ENCODE peak calls at places on chromosome 5, in six cellular contexts. P, U, N, C, V and D are unnamed samples. For H3K9me3, the result is how much of the 10 kb centered on the place peaks cover.

GRCh38 chr5:173509060-173509459 is 107.4 kb downstream of the BOD1 start:
- DNase-seq in U (no peak), N (no peak), V (no peak), C (no peak), P (no peak), D (no peak)

GRCh38 chr5:151298063-151298462 is 5.5 kb downstream of the SLC36A3 start:
- DNase-seq in U (peak), C (peak), N (peak), V (peak), P (no peak), D (peak)

GRCh38 chr5:79613571-79613970 is 1.3 kb downstream of the TENT2 start:
- DNase-seq in P (no peak), V (no peak), N (no peak), C (no peak), U (no peak), D (no peak)

GRCh38 chr5:168471785-168472184 is 14.5 kb upstream of the RARS1 start:
- DNase-seq in P (no peak), N (no peak), U (no peak), V (no peak), C (no peak), D (no peak)

GRCh38 chr5:54329731-54330709 is 19.6 kb upstream of the ARL15 start:
- DNase-seq in V (no peak), C (no peak), U (peak), N (no peak), P (no peak), D (no peak)

GRCh38 chr5:98470747-98471146 is 302.7 kb upstream of the RGMB start:
- DNase-seq in N (no peak), P (no peak), C (no peak), U (no peak), V (no peak), D (no peak)

GRCh38 chr5:112070022-112070421 is 313.0 kb upstream of the NREP start:
- DNase-seq in N (peak), U (no peak), C (no peak), P (no peak), V (no peak), D (no peak)

GRCh38 chr5:150538007-150538917 is 30.3 kb downstream of the NDST1 start:
- DNase-seq in P (no peak), C (no peak), N (no peak), U (peak), V (no peak), D (no peak)

GRCh38 chr5:132540764-132541163 is 2.6 kb downstream of the IL5 start:
- DNase-seq in C (no peak), V (no peak), U (no peak), P (no peak), N (no peak), D (no peak)

GRCh38 chr5:63050916-63051315 is 472.3 kb downstream of the LRRC70 start:
- DNase-seq in C (no peak), V (no peak), P (no peak), N (no peak), U (no peak), D (no peak)

GRCh38 chr5:79513519-79514390 is at the start of gene HOMER1:
- DNase-seq in V (peak), N (peak), C (peak), P (peak), U (peak), D (peak)

GRCh38 chr5:33379757-33380156 is 61.0 kb upstream of the TARS1 start:
- DNase-seq in V (no peak), N (peak), C (no peak), U (peak), P (no peak), D (peak)

GRCh38 chr5:36744678-36745659 is 131.6 kb upstream of the NIPBL start:
- DNase-seq in V (peak), C (peak), U (peak), N (peak), P (peak), D (peak)

GRCh38 chr5:14723648-14724231 is 59.2 kb downstream of the OTULIN start:
- DNase-seq in P (no peak), U (peak), N (no peak), C (no peak), V (no peak), D (no peak)

GRCh38 chr5:171630047-171630669 is 155.5 kb upstream of the SMIM23 start:
- DNase-seq in C (no peak), V (no peak), U (peak), N (peak), P (no peak), D (peak)

GRCh38 chr5:149995385-149996085 is 4.9 kb downstream of the TIGD6 start:
- DNase-seq in P (no peak), N (no peak), V (no peak), U (no peak), C (no peak), D (no peak)

GRCh38 chr5:110321117-110321516 is 405.4 kb downstream of the TMEM232 start:
- DNase-seq in U (no peak), N (no peak), V (no peak), C (no peak), P (no peak), D (no peak)

GRCh38 chr5:74626386-74627222 is 13.9 kb downstream of the ENC1 start:
- DNase-seq in U (no peak), C (no peak), V (no peak), P (no peak), N (no peak), D (peak)

GRCh38 chr5:128082551-128083032 is 974 bp upstream of the SLC12A2 start:
- DNase-seq in N (no peak), V (no peak), P (peak), U (no peak), C (no peak), D (no peak)

GRCh38 chr5:114055318-114055788 is 306.5 kb upstream of the KCNN2 start:
- DNase-seq in C (no peak), N (peak), P (no peak), V (no peak), U (no peak), D (peak)

GRCh38 chr5:98787131-98787719 is 13.8 kb downstream of the RGMB start:
- DNase-seq in V (no peak), N (no peak), P (no peak), C (no peak), U (no peak), D (no peak)

GRCh38 chr5:180424094-180424493 is 70.1 kb upstream of the CNOT6 start:
- DNase-seq in U (no peak), N (no peak), V (no peak), P (no peak), C (no peak), D (no peak)

GRCh38 chr5:175230299-175230698 is 213.7 kb downstream of the DRD1 start:
- DNase-seq in V (no peak), C (no peak), N (no peak), U (no peak), P (no peak), D (no peak)

GRCh38 chr5:154478224-154478565 is at the start of gene HAND1:
- DNase-seq in V (no peak), P (no peak), U (no peak), C (peak), N (peak), D (peak)

GRCh38 chr5:38387161-38387560 is 128.8 kb downstream of the EGFLAM start:
- DNase-seq in C (no peak), V (no peak), U (no peak), N (no peak), P (no peak), D (no peak)

GRCh38 chr5:72015103-72015548 is 92.1 kb upstream of the MAP1B start:
- DNase-seq in V (no peak), P (no peak), C (peak), U (peak), N (no peak), D (no peak)

GRCh38 chr5:146340260-146341081 is 1.8 kb downstream of the POU4F3 start:
- DNase-seq in V (no peak), U (peak), N (peak), P (no peak), C (peak), D (no peak)

GRCh38 chr5:80964491-80964890 is 4.3 kb downstream of the RASGRF2 start:
- DNase-seq in N (no peak), C (peak), P (no peak), U (no peak), V (no peak), D (no peak)

GRCh38 chr5:107223066-107223465 is 447.7 kb downstream of the EFNA5 start:
- DNase-seq in V (no peak), C (no peak), U (peak), N (no peak), P (no peak), D (no peak)

GRCh38 chr5:40841068-40841805 is at the start of gene CARD6:
- DNase-seq in C (no peak), U (no peak), P (no peak), V (no peak), N (no peak), D (no peak)

GRCh38 chr5:102341918-102342317 is 45.8 kb upstream of the SLCO4C1 start:
- DNase-seq in C (no peak), N (peak), V (no peak), P (no peak), U (no peak), D (peak)

GRCh38 chr5:175520321-175520720 is 42.0 kb downstream of the SFXN1 start:
- DNase-seq in C (no peak), V (no peak), N (no peak), U (no peak), P (peak), D (no peak)

GRCh38 chr5:173922527-173922926 is 34.4 kb downstream of the CPEB4 start:
- DNase-seq in P (no peak), C (no peak), U (no peak), V (no peak), N (no peak), D (no peak)

GRCh38 chr5:113343343-113343742 is 91.4 kb downstream of the TSSK1B start:
- DNase-seq in N (no peak), U (peak), C (no peak), P (no peak), V (no peak), D (no peak)

GRCh38 chr5:73422164-73422563 is 26.4 kb downstream of the FOXD1 start:
- DNase-seq in U (no peak), V (no peak), C (no peak), P (no peak), N (no peak), D (no peak)

DNA sequence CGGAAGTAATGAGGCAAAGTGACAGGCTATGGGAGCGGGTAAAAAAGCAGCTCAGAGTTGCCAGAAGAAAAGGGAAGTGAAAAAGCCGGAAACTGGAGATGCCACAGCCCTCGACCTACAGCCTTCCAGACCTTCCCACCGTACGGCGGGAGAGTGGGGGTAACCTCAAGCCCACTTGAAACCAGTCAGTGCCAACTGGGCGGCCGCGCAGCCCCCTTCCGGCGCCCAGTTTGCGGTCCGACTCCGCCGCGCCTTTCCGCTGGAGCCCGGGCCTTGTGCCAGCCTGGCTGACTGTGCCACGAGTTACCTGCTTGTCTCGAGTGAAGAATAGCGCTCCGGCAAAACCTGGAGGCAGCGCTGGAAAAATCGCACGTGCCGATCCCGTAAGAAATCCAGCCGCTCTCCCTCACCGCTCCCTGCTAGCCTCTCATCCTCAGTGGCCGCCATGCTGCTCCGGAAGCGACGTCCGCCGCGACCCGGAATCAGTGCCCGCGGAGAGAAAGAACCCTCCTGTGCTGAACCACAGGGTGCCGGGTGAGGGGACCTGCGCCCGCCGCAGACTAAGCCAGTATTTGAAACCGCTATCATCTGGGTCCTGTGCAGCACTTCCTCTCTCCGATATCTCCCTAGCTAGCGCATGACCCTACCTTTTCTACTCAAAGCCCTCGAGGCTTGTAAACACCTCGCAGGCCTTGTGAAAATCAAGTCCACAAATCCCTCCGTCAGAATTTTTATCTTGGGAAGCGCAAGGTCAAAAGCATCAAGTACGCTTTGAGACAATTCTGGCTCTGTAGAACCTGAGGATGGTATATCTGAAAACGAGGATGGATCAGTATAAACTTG is at the start of gene PGGT1B:
- DNase-seq in N (peak), P (peak), V (peak), U (peak), C (peak), D (peak)
- TF ChIP-seq CTCF in N (no peak), P (no peak), V (no peak), U (no peak), C (peak), D (no peak)

GRCh38 chr5:141437208-141437607 is 6.9 kb downstream of the PCDHGA12 start:
- DNase-seq in P (no peak), N (no peak), V (no peak), U (no peak), C (no peak), D (no peak)
- H3K9me3 ChIP-seq in P (under half), N (under half), V (under half), U (under half), C (under half), D (under half)

DNA sequence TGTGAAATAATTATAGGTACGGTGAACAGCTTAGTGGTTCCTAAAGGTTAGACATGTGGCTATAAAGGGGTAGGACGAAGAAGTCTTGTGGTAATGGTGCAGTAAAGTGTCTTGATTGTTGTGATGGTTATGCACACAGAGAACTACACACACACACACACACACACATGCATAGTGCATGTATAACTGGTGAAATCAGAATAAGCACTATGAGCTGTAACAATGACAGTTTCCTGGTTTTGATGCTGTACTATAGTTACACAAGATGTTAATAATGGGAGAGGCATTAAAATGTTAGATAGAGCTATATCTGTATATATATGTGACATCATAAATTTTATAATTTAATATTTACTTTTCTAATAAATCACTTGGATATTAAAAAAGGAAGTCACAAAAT is 350.3 kb upstream of the DAB2 start:
- DNase-seq in N (no peak), P (no peak), V (no peak), C (no peak), U (no peak), D (no peak)
- TF ChIP-seq CTCF in N (no peak), P (no peak), V (no peak), C (no peak), U (no peak), D (no peak)

DNA sequence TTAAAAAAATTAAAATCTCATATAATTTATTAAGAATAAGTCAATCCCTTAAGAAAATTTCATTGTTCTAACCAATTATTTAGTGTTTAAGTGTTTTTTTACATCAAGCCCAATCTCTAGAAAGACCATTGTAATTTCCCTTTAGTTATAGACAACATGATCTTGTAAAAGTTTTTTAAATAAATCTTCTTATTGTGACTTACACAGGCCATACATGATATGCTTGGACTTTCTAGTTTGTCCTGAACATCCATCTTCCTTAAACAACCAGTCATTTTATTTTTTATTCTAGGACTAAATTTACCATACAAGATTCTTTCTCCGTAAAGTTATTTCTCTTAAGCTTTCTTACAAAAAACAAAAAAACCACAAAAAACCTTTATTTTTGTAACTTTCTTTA is 126.5 kb upstream of the MAST4 start:
- DNase-seq in U (no peak), C (no peak), V (no peak), N (no peak), P (no peak), D (no peak)
- H3K9me3 ChIP-seq in U (under half), C (under half), V (under half), N (under half), P (under half), D (under half)